ENCODE peak calls at places on chromosome 1, in four cellular contexts. Q is left lung, D is adrenal gland, L is body of pancreas. X is an unnamed sample.

GRCh38 chr1:160767417-160768294 is 28.3 kb upstream of the LY9 start:
- DNase-seq in Q (no peak), D (no peak), L (no peak), X (no peak)

GRCh38 chr1:48033495-48034050 is 36.4 kb upstream of the TRABD2B start:
- DNase-seq in Q (no peak), D (no peak), L (no peak), X (no peak)

GRCh38 chr1:100479620-100480338 is 58.2 kb upstream of the GPR88 start:
- DNase-seq in Q (no peak), D (no peak), L (no peak), X (no peak)

GRCh38 chr1:30267856-30268255 is 455.5 kb downstream of the MATN1 start:
- DNase-seq in Q (no peak), D (no peak), L (no peak), X (no peak)

GRCh38 chr1:58754683-58755467 is 29.0 kb downstream of the JUN start:
- DNase-seq in Q (no peak), D (no peak), L (no peak), X (no peak)

GRCh38 chr1:197984273-197984672 is 67.1 kb downstream of the LHX9 start:
- DNase-seq in Q (no peak), D (no peak), L (no peak), X (no peak)

GRCh38 chr1:55140137-55140536 is 75.0 kb downstream of the USP24 start:
- DNase-seq in Q (no peak), D (no peak), L (no peak), X (no peak)

GRCh38 chr1:196997428-196997827 is 20.1 kb downstream of the CFHR5 start:
- DNase-seq in Q (no peak), D (no peak), L (no peak), X (no peak)

GRCh38 chr1:225451840-225452515 is 24.1 kb upstream of the LBR start:
- DNase-seq in Q (no peak), D (peak; percentile 11), L (no peak), X (no peak)

GRCh38 chr1:65108025-65108692 is 39.8 kb upstream of the AK4 start:
- DNase-seq in Q (no peak), D (no peak), L (peak; percentile 26), X (peak; percentile 50)

GRCh38 chr1:32367912-32368635 is 5.7 kb downstream of the TSSK3 start:
- DNase-seq in Q (no peak), D (no peak), L (no peak), X (no peak)
- H3K4me1 ChIP-seq in Q (no peaks in the 10 kb centered on the region), D (no peaks in the 10 kb centered on the region), L (no peaks in the 10 kb centered on the region), X (no peaks in the 10 kb centered on the region)

GRCh38 chr1:42935313-42935624 is 23.4 kb downstream of the SLC2A1 start:
- DNase-seq in Q (peak; percentile 83), D (no peak), L (peak; percentile 40), X (peak; percentile 24)

GRCh38 chr1:42934541-42935312 is 23.9 kb downstream of the SLC2A1 start:
- DNase-seq in Q (no peak), D (no peak), L (no peak), X (peak; percentile 19)

GRCh38 chr1:42936309-42937078 is 22.2 kb downstream of the SLC2A1 start:
- DNase-seq in Q (no peak), D (peak; percentile 39), L (no peak), X (peak; percentile 62)

GRCh38 chr1:42937141-42937696 is 21.4 kb downstream of the SLC2A1 start:
- DNase-seq in Q (no peak), D (peak; percentile 13), L (no peak), X (peak; percentile 16)

DNA sequence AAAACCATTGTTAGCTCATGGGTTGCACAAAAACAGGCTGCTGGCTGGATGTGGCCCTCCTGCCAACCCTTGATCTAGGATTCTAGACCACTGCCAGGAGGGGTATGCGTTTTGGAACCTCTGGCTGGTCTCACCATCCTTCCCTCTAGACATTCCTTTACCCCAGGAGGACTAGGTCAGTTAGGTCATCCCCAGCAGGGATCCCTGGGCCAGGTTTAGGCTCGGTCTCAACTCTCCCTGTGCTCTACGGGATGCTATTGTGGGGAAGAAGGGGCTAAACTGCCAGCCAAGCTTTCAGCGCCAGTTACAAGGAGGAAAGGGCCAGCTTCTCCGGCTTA is 22.7 kb downstream of the SLC2A1 start:
- DNase-seq in Q (no peak), D (no peak), L (no peak), X (no peak)
- H3K36me3 ChIP-seq in Q (no peaks in the 10 kb centered on the region), D (no peaks in the 10 kb centered on the region), L (no peaks in the 10 kb centered on the region), X (no peaks in the 10 kb centered on the region)

GRCh38 chr1:156659672-156659993 is 17.6 kb downstream of the NES start:
- DNase-seq in Q (no peak), D (no peak), L (no peak), X (no peak)
- H3K4me1 ChIP-seq in Q (peaks cover 75% of the 10 kb centered on the region), D (peaks cover 42% of the 10 kb centered on the region), L (peaks cover 55% of the 10 kb centered on the region), X (peaks cover 32% of the 10 kb centered on the region)

DNA sequence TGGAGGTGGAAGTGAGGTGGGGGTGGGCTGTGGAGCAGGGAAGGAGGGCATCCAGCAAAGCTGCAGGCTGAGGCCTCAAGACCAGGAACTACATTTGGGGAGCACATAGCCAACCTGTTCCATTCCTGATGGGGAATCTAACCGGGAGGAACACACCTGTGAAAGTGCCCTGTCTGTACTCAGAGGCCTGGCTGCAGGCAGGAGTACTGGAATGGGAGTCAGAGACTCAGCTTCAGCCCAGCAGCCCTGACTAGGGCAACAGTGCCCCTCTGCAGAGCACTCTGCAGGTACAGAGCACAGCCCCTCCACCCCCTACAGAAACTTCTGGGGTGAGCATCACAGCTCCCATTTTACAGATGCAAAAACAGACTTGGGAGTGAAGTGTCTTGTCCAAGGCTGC is 126.4 kb downstream of the DMRTB1 start:
- DNase-seq in Q (no peak), D (no peak), L (no peak), X (no peak)
- H3K36me3 ChIP-seq in Q (no peaks in the 10 kb centered on the region), D (no peaks in the 10 kb centered on the region), L (no peaks in the 10 kb centered on the region), X (no peaks in the 10 kb centered on the region)

GRCh38 chr1:227240983-227241382 is 77.3 kb downstream of the CDC42BPA start:
- DNase-seq in Q (no peak), D (no peak), L (no peak), X (no peak)
- H3K4me1 ChIP-seq in Q (no peaks in the 10 kb centered on the region), D (peaks cover 5% of the 10 kb centered on the region), L (peaks cover 30% of the 10 kb centered on the region), X (no peaks in the 10 kb centered on the region)

X was measured in colonic mucosa.